ENCODE peak calls at places on chromosomes 12 and 14, in seven cellular contexts. One of them, this sample, is unnamed.

GRCh38 chr14:94543450-94544123 is 17.7 kb upstream of the SERPINA4 start:
- DNase-seq in AG20443: no peak
- DNase-seq in NT2/D1: no peak
- DNase-seq in epithelial cell of esophagus: no peak
- DNase-seq in HFF-Myc: no peak
- DNase-seq in mucosa of descending colon: no peak
- DNase-seq in stimulated activated CD4-positive, alpha-beta T cell treated with anti-CD3 and anti-CD28 coated beads, Interleukin-4, amount 100 ng/mL, for 48 hours: no peak
- DNase-seq in this sample: no peak

GRCh38 chr14:97221572-97221971 is 424.4 kb downstream of the VRK1 start:
- DNase-seq in stimulated activated CD4-positive, alpha-beta T cell treated with anti-CD3 and anti-CD28 coated beads, Interleukin-4, amount 100 ng/mL, for 48 hours: no peak
- DNase-seq in NT2/D1: no peak
- DNase-seq in mucosa of descending colon: no peak
- DNase-seq in HFF-Myc: no peak
- DNase-seq in AG20443: no peak
- DNase-seq in epithelial cell of esophagus: no peak
- DNase-seq in this sample: no peak

GRCh38 chr12:114501474-114501807 is 95.5 kb upstream of the TBX5 start:
- DNase-seq in epithelial cell of esophagus: no peak
- DNase-seq in NT2/D1: no peak
- DNase-seq in mucosa of descending colon: no peak
- DNase-seq in AG20443: no peak
- DNase-seq in HFF-Myc: no peak
- DNase-seq in stimulated activated CD4-positive, alpha-beta T cell treated with anti-CD3 and anti-CD28 coated beads, Interleukin-4, amount 100 ng/mL, for 48 hours: no peak
- DNase-seq in this sample: no peak

GRCh38 chr14:22422238-22422637 is 166.8 kb downstream of the DAD1 start:
- DNase-seq in epithelial cell of esophagus: no peak
- DNase-seq in stimulated activated CD4-positive, alpha-beta T cell treated with anti-CD3 and anti-CD28 coated beads, Interleukin-4, amount 100 ng/mL, for 48 hours: no peak
- DNase-seq in AG20443: no peak
- DNase-seq in NT2/D1: no peak
- DNase-seq in mucosa of descending colon: no peak
- DNase-seq in HFF-Myc: no peak
- DNase-seq in this sample: no peak

GRCh38 chr12:28827841-28828240 is 321.2 kb upstream of the FAR2 start:
- DNase-seq in mucosa of descending colon: no peak
- DNase-seq in HFF-Myc: no peak
- DNase-seq in epithelial cell of esophagus: no peak
- DNase-seq in stimulated activated CD4-positive, alpha-beta T cell treated with anti-CD3 and anti-CD28 coated beads, Interleukin-4, amount 100 ng/mL, for 48 hours: no peak
- DNase-seq in NT2/D1: no peak
- DNase-seq in AG20443: no peak
- DNase-seq in this sample: no peak

GRCh38 chr12:119659289-119659897 is 8.5 kb upstream of the PRKAB1 start:
- DNase-seq in mucosa of descending colon: no peak
- DNase-seq in HFF-Myc: no peak
- DNase-seq in stimulated activated CD4-positive, alpha-beta T cell treated with anti-CD3 and anti-CD28 coated beads, Interleukin-4, amount 100 ng/mL, for 48 hours: no peak
- DNase-seq in NT2/D1: no peak
- DNase-seq in AG20443: peak
- DNase-seq in epithelial cell of esophagus: peak
- DNase-seq in this sample: peak

GRCh38 chr12:121145221-121145620 is 12.5 kb downstream of the P2RX7 start:
- DNase-seq in epithelial cell of esophagus: peak
- DNase-seq in AG20443: no peak
- DNase-seq in stimulated activated CD4-positive, alpha-beta T cell treated with anti-CD3 and anti-CD28 coated beads, Interleukin-4, amount 100 ng/mL, for 48 hours: no peak
- DNase-seq in NT2/D1: no peak
- DNase-seq in mucosa of descending colon: no peak
- DNase-seq in HFF-Myc: no peak
- DNase-seq in this sample: no peak

GRCh38 chr14:77051101-77051500 is 22.6 kb upstream of the IRF2BPL start:
- DNase-seq in stimulated activated CD4-positive, alpha-beta T cell treated with anti-CD3 and anti-CD28 coated beads, Interleukin-4, amount 100 ng/mL, for 48 hours: no peak
- DNase-seq in epithelial cell of esophagus: no peak
- DNase-seq in HFF-Myc: no peak
- DNase-seq in mucosa of descending colon: peak
- DNase-seq in NT2/D1: no peak
- DNase-seq in AG20443: peak
- DNase-seq in this sample: no peak

GRCh38 chr12:124289634-124290600 is 5.0 kb upstream of the RFLNA start:
- DNase-seq in AG20443: peak
- DNase-seq in epithelial cell of esophagus: no peak
- DNase-seq in mucosa of descending colon: no peak
- DNase-seq in stimulated activated CD4-positive, alpha-beta T cell treated with anti-CD3 and anti-CD28 coated beads, Interleukin-4, amount 100 ng/mL, for 48 hours: no peak
- DNase-seq in NT2/D1: no peak
- DNase-seq in HFF-Myc: no peak
- DNase-seq in this sample: peak